ENCODE peak calls at places on chromosomes 16 and 17, in seven cellular contexts. O, X, R, I, V, F and M are unnamed samples.

GRCh38 chr17:73271078-73271477 is 9.4 kb upstream of the CPSF4L start:
- DNase-seq in V (no peak), F (no peak), R (no peak), I (no peak), X (no peak), O (peak), M (no peak)

GRCh38 chr16:88580371-88580770 is 10.2 kb downstream of the ZC3H18 start:
- DNase-seq in R (no peak), V (no peak), I (no peak), F (no peak), O (no peak), X (no peak), M (no peak)

GRCh38 chr16:74107795-74108610 is 188.6 kb upstream of the PSMD7 start:
- DNase-seq in X (no peak), R (no peak), F (peak), V (peak), I (peak), O (peak), M (no peak)

GRCh38 chr16:75491876-75492275 is 3.4 kb downstream of the CHST6 start:
- DNase-seq in X (no peak), F (peak), V (peak), R (no peak), I (peak), O (peak), M (no peak)

GRCh38 chr17:46787478-46787877 is 31.0 kb downstream of the WNT3 start:
- DNase-seq in F (no peak), R (no peak), O (no peak), V (no peak), I (no peak), X (no peak), M (no peak)

GRCh38 chr16:66270333-66270927 is 96.1 kb upstream of the CDH5 start:
- DNase-seq in O (peak), R (no peak), I (peak), F (no peak), V (peak), X (peak), M (peak)

GRCh38 chr17:72476575-72476986 is 355.8 kb downstream of the SOX9 start:
- DNase-seq in O (no peak), X (no peak), R (no peak), F (no peak), I (no peak), V (no peak), M (no peak)

GRCh38 chr17:1008008-1008761 is 11.3 kb downstream of the TIMM22 start:
- DNase-seq in F (no peak), V (no peak), X (no peak), I (no peak), O (no peak), R (no peak), M (no peak)

GRCh38 chr17:4648741-4649140 is 7.3 kb upstream of the ALOX15 start:
- DNase-seq in R (no peak), V (peak), O (no peak), X (no peak), F (peak), I (no peak), M (no peak)

GRCh38 chr17:78258323-78259229 is 27.1 kb downstream of the TMEM235 start:
- DNase-seq in F (no peak), R (peak), X (no peak), O (no peak), V (no peak), I (peak), M (no peak)

GRCh38 chr17:78409191-78409621 is 30.8 kb downstream of the PGS1 start:
- DNase-seq in F (peak), V (peak), R (no peak), I (no peak), X (no peak), O (no peak), M (no peak)

GRCh38 chr16:56389554-56389953 is 35.8 kb downstream of the AMFR start:
- DNase-seq in R (no peak), O (no peak), V (no peak), X (peak), F (no peak), I (peak), M (no peak)

GRCh38 chr17:18916816-18917496 is 35.0 kb upstream of the SLC5A10 start:
- DNase-seq in O (peak), X (no peak), F (no peak), V (no peak), I (peak), R (no peak), M (no peak)

GRCh38 chr16:23072769-23073549 is 76.3 kb downstream of the USP31 start:
- DNase-seq in R (no peak), O (no peak), V (no peak), X (peak), I (peak), F (no peak), M (no peak)

GRCh38 chr17:8004899-8005298 is 2.5 kb downstream of the GUCY2D start:
- DNase-seq in V (no peak), F (no peak), R (no peak), X (peak), I (peak), O (no peak), M (peak)

GRCh38 chr17:29707212-29707571 is 84.5 kb upstream of the CORO6 start:
- DNase-seq in O (no peak), R (no peak), F (no peak), V (no peak), I (no peak), X (no peak), M (no peak)

GRCh38 chr17:57940653-57941329 is 14.4 kb downstream of the CUEDC1 start:
- DNase-seq in X (no peak), I (no peak), O (peak), V (peak), R (no peak), F (no peak), M (peak)

GRCh38 chr16:12543700-12544476 is 259.8 kb downstream of the CPPED1 start:
- DNase-seq in O (peak), V (no peak), I (no peak), X (no peak), R (no peak), F (no peak), M (no peak)

GRCh38 chr17:49696233-49696761 is 11.5 kb downstream of the SLC35B1 start:
- DNase-seq in I (no peak), F (peak), X (no peak), O (no peak), R (peak), V (no peak), M (no peak)

GRCh38 chr17:17526369-17526768 is 30.2 kb upstream of the RASD1 start:
- DNase-seq in V (no peak), R (no peak), O (no peak), X (no peak), F (peak), I (no peak), M (no peak)

GRCh38 chr17:14205992-14206461 is 30.6 kb downstream of the CDRT15 start:
- DNase-seq in I (no peak), F (peak), R (no peak), X (no peak), V (peak), O (no peak), M (no peak)

GRCh38 chr17:28720247-28720996 is 637 bp downstream of the RPL23A start:
- DNase-seq in I (no peak), X (no peak), F (no peak), R (no peak), O (no peak), V (peak), M (no peak)

GRCh38 chr16:22008215-22009142 is 568 bp downstream of the MOSMO start:
- DNase-seq in R (no peak), O (peak), F (no peak), X (peak), I (peak), V (no peak), M (peak)

GRCh38 chr17:40903129-40903847 is 18.2 kb upstream of the KRT20 start:
- DNase-seq in I (peak), X (peak), R (no peak), O (no peak), F (peak), V (peak), M (no peak)

GRCh38 chr17:79607941-79608728 is 2.7 kb downstream of the RBFOX3 start:
- DNase-seq in I (peak), R (no peak), O (peak), F (no peak), X (peak), V (peak), M (no peak)